ENCODE peak calls at places on chromosomes 11 and 22, in eight cellular contexts. V, A, U, J, D, X, F and K are unnamed samples.

GRCh38 chr11:118789501-118790356 is 1.2 kb downstream of the DDX6 start:
- DNase-seq in V (peak), A (no peak), U (peak), J (peak), D (peak), X (peak), F (no peak), K (no peak)

GRCh38 chr11:13210424-13210823 is 67.2 kb upstream of the BMAL1 start:
- DNase-seq in V (no peak), A (no peak), U (peak), J (peak), D (peak), X (peak), F (peak), K (peak)

GRCh38 chr11:114586797-114587196 is 8.8 kb downstream of the NXPE4 start:
- DNase-seq in V (no peak), A (no peak), U (no peak), J (no peak), D (no peak), X (no peak), F (no peak), K (no peak)

GRCh38 chr22:32327066-32327465 is 30.6 kb upstream of the RFPL3 start:
- DNase-seq in V (no peak), A (no peak), U (no peak), J (no peak), D (no peak), X (no peak), F (no peak), K (no peak)

GRCh38 chr11:118448294-118448693 is 12.0 kb downstream of the KMT2A start:
- DNase-seq in V (no peak), A (no peak), U (no peak), J (no peak), D (peak), X (no peak), F (no peak), K (no peak)

GRCh38 chr11:3631331-3631730 is 10.5 kb downstream of the ART5 start:
- DNase-seq in V (no peak), A (no peak), U (no peak), J (no peak), D (peak), X (no peak), F (no peak), K (no peak)

GRCh38 chr11:102268083-102268984 is 49.0 kb upstream of the BIRC3 start:
- DNase-seq in V (peak), A (peak), U (peak), J (peak), D (no peak), X (peak), F (peak), K (peak)

GRCh38 chr11:107653077-107653476 is 58.8 kb downstream of the SLN start:
- DNase-seq in V (no peak), A (no peak), U (no peak), J (no peak), D (no peak), X (no peak), F (no peak), K (no peak)

GRCh38 chr11:72613977-72614376 is 60.2 kb downstream of the PDE2A start:
- DNase-seq in V (no peak), A (no peak), U (no peak), J (peak), D (no peak), X (no peak), F (no peak), K (no peak)